ENCODE peak calls at places on chromosomes 6 and 20, in seven cellular contexts. H is left ventricle myocardium inferior, L is AG04450, C is spleen, B is tibial artery, D is omental fat pad, Z is fibroblast of lung. V is an unnamed sample.

GRCh38 chr6:683742-684440 is 9.0 kb downstream of the EXOC2 start:
- DNase-seq in D (no peak), H (no peak), L (peak; percentile 79), Z (peak; percentile 96), C (no peak), B (no peak), V (no peak)

GRCh38 chr20:13261460-13262301 is 40.6 kb downstream of the ISM1 start:
- DNase-seq in Z (peak; percentile 62), D (no peak), H (peak; percentile 44), B (no peak), L (peak; percentile 8), C (no peak), V (no peak)

GRCh38 chr6:8375916-8376315 is 59.4 kb downstream of the SLC35B3 start:
- DNase-seq in C (no peak), D (no peak), L (no peak), Z (no peak), B (no peak), H (no peak), V (no peak)

GRCh38 chr20:39109933-39110818 is 148.0 kb downstream of the DHX35 start:
- DNase-seq in H (no peak), D (no peak), C (no peak), B (no peak), Z (no peak), L (no peak), V (no peak)

GRCh38 chr20:2137552-2138201 is 36.0 kb downstream of the STK35 start:
- DNase-seq in Z (peak; percentile 22), L (peak; percentile 37), D (no peak), B (no peak), H (no peak), C (peak; percentile 24), V (no peak)

GRCh38 chr20:10696650-10697049 is 22.9 kb upstream of the JAG1 start:
- DNase-seq in H (no peak), C (no peak), B (no peak), L (no peak), D (no peak), Z (no peak), V (no peak)

GRCh38 chr6:2919886-2920285 is 16.8 kb upstream of the SERPINB9 start:
- DNase-seq in B (no peak), H (no peak), D (no peak), C (no peak), L (no peak), Z (no peak), V (no peak)

GRCh38 chr6:131682427-131682826 is 18.8 kb downstream of the OR2A4 start:
- DNase-seq in D (no peak), L (no peak), C (no peak), Z (no peak), H (no peak), B (no peak), V (no peak)

GRCh38 chr6:119077643-119078448 is 618 bp downstream of the FAM184A start:
- DNase-seq in Z (peak; percentile 19), L (no peak), D (no peak), B (peak; percentile 71), C (peak; percentile 85), H (no peak), V (no peak)

GRCh38 chr6:57822896-57823358 is 505.5 kb downstream of the PRIM2 start:
- DNase-seq in B (no peak), H (no peak), L (no peak), Z (peak; percentile 67), C (no peak), D (no peak), V (no peak)

GRCh38 chr6:150354754-150355571 is 13.8 kb upstream of the IYD start:
- DNase-seq in H (no peak), D (no peak), B (no peak), Z (no peak), C (no peak), L (no peak), V (no peak)

GRCh38 chr6:155093430-155093829 is 98.3 kb downstream of the TIAM2 start:
- DNase-seq in H (no peak), C (no peak), B (no peak), L (no peak), Z (no peak), D (no peak), V (no peak)

GRCh38 chr6:97411610-97412009 is 128.6 kb upstream of the MMS22L start:
- DNase-seq in Z (no peak), H (no peak), B (no peak), D (no peak), L (no peak), C (no peak), V (no peak)

GRCh38 chr6:29557320-29557719 is 2.2 kb downstream of the UBD start:
- DNase-seq in B (no peak), D (no peak), Z (no peak), C (no peak), L (no peak), H (no peak), V (no peak)

GRCh38 chr6:29552512-29553051 is 7.0 kb downstream of the UBD start:
- DNase-seq in B (no peak), L (peak; percentile 29), Z (peak; percentile 81), C (no peak), D (no peak), H (no peak), V (no peak)

GRCh38 chr6:29558439-29559079 is 973 bp downstream of the UBD start:
- DNase-seq in D (no peak), C (no peak), H (no peak), L (no peak), Z (no peak), B (no peak), V (no peak)

GRCh38 chr6:29554764-29555163 is 4.8 kb downstream of the UBD start:
- DNase-seq in Z (no peak), L (no peak), B (no peak), C (no peak), H (no peak), D (no peak), V (no peak)

DNA sequence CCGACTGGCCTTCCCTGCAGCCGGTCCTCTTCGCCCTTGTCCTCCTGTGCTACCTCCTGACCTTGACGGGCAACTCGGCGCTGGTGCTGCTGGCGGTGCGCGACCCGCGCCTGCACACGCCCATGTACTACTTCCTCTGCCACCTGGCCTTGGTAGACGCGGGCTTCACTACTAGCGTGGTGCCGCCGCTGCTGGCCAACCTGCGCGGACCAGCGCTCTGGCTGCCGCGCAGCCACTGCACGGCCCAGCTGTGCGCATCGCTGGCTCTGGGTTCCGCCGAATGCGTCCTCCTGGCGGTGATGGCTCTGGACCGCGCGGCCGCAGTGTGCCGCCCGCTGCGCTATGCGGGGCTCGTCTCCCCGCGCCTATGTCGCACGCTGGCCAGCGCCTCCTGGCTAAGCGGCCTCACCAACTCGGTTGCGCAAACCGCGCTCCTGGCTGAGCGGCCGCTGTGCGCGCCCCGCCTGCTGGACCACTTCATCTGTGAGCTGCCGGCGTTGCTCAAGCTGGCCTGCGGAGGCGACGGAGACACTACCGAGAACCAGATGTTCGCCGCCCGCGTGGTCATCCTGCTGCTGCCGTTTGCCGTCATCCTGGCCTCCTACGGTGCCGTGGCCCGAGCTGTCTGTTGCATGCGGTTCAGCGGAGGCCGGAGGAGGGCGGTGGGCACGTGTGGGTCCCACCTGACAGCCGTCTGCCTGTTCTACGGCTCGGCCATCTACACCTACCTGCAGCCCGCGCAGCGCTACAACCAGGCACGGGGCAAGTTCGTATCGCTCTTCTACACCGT is 6.1 kb downstream of the UBD start:
- DNase-seq in L (no peak), D (peak; percentile 31), C (peak; percentile 82), H (peak; percentile 73), B (no peak), Z (peak; percentile 57), V (no peak)
- TF ChIP-seq CTCF in L (no peak), D (no peak), C (no peak), H (peak; percentile 21), B (no peak), Z (no peak), V (no peak)

GRCh38 chr6:108080010-108080780 is 5.7 kb upstream of the OSTM1 start:
- DNase-seq in Z (peak; percentile 25), D (no peak), H (no peak), C (no peak), L (no peak), B (no peak), V (no peak)

GRCh38 chr6:108078191-108078590 is 3.6 kb upstream of the OSTM1 start:
- DNase-seq in L (no peak), C (no peak), Z (no peak), D (no peak), B (no peak), H (no peak), V (no peak)

GRCh38 chr6:108074057-108074358 is 533 bp downstream of the OSTM1 start:
- DNase-seq in L (no peak), Z (no peak), B (peak; percentile 75), H (no peak), D (peak; percentile 37), C (no peak), V (no peak)

GRCh38 chr6:108071736-108072276 is 2.7 kb downstream of the OSTM1 start:
- DNase-seq in B (no peak), D (no peak), L (no peak), H (no peak), C (no peak), Z (no peak), V (no peak)

DNA sequence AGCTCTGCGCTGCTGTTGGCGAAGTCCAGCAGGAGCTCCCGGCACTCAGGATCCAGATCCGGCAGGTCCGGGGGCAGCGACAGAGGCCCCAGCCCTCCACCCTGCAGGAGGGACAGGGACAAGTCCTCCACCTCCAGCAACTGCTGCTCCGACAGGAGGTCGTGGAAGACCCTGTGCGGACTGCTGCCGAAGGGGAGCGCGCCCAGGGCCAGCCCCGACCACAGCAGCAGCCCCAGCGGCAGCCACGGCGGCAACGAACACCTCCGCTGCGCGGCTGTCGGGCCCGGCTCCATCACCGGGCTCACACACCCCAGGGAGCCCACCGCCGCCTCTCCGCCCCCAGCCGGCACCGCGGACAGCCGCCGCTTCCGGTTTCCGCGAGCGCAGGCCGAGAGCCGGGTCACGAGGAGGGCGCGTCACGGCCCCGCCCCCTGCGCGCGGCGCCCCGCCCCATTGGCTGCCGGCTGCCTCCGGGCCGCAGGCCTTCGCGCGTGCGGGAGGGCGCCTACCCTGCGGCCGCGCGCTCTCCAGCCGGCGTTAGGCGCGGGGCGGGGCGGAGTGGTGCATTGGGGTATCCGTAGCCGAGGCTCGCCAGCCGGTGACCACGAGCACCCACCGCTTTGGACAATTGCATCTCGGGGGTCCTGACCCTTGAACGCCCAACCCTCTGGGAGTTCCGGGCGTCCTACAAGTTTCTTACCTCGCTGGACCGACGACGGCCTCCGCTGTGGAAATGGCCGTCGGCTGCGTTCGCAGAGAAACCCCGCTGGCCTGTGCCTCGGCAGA is at the start of gene OSTM1:
- DNase-seq in Z (peak; percentile 86), D (peak; percentile 69), L (peak; percentile 41), B (peak; percentile 94), C (peak; percentile 99), H (peak; percentile 92), V (peak; percentile 97)
- TF ChIP-seq CTCF in Z (no peak), D (no peak), L (no peak), B (no peak), C (no peak), H (no peak), V (no peak)

GRCh38 chr6:70375882-70376281 is 37.4 kb upstream of the FAM135A start:
- DNase-seq in Z (no peak), L (no peak), H (no peak), D (no peak), C (no peak), B (no peak), V (no peak)
- TF ChIP-seq CTCF in Z (peak; percentile 28), L (peak; percentile 23), H (no peak), D (no peak), C (no peak), B (no peak), V (peak; percentile 39)

DNA sequence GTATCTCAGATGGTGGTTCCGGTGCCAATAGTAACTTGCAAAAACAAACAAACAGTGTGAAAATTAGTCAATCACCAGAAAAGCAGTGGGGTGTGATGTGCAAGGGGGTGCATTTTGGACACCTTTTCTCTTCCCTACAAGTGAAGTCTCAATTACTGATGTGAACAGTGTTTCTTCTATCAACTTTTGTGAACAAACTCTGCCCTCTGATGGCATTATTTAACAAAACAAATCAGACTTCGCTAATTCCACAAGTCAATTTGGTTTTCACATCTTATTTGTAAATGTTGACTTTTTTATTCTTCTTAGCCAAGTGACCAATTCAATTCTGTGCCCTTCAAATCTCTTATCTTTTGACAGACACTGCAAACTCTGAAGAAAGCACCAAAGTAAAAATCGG is 212.2 kb downstream of the UST start:
- DNase-seq in H (no peak), D (no peak), C (no peak), Z (no peak), B (no peak), L (no peak), V (no peak)
- TF ChIP-seq CTCF in H (no peak), D (no peak), C (no peak), Z (no peak), B (no peak), L (no peak), V (peak; percentile 27)

V was measured in D721Med.